ENCODE peak calls at places on chromosomes 3 and 15, in seven cellular contexts. H is Panc1, U is AG08395, W is neural crest cell, F is WTC11, N is suprapubic skin, Y is AG09309. S is an unnamed sample.

GRCh38 chr15:100726426-100727190 is 124.2 kb downstream of the ASB7 start:
- DNase-seq in H (no peak), U (no peak), W (no peak), F (no peak), N (peak; percentile 46), Y (no peak), S (no peak)

GRCh38 chr15:80464952-80465645 is 60.9 kb downstream of the ARNT2 start:
- DNase-seq in H (no peak), U (no peak), W (no peak), F (no peak), N (no peak), Y (no peak), S (no peak)

GRCh38 chr3:169809230-169809795 is 3.4 kb upstream of the LRRIQ4 start:
- DNase-seq in H (no peak), U (no peak), W (no peak), F (no peak), N (no peak), Y (no peak), S (no peak)

GRCh38 chr3:99108508-99108907 is 207.0 kb upstream of the DCBLD2 start:
- DNase-seq in H (no peak), U (peak; percentile 83), W (no peak), F (no peak), N (no peak), Y (peak; percentile 92), S (no peak)

GRCh38 chr3:52432631-52433030 is 12.3 kb downstream of the SEMA3G start:
- DNase-seq in H (no peak), U (no peak), W (no peak), F (no peak), N (peak; percentile 64), Y (no peak), S (no peak)

GRCh38 chr15:63860161-63860954 is 26.6 kb upstream of the HERC1 start:
- DNase-seq in H (no peak), U (no peak), W (no peak), F (no peak), N (no peak), Y (no peak), S (no peak)

GRCh38 chr15:78317145-78317836 is 17.9 kb upstream of the SKIC8 start:
- DNase-seq in H (no peak), U (no peak), W (no peak), F (no peak), N (no peak), Y (no peak), S (no peak)

GRCh38 chr3:45659661-45660566 is 29.3 kb upstream of the SACM1L start:
- DNase-seq in H (peak; percentile 51), U (peak; percentile 73), W (peak; percentile 73), F (peak; percentile 85), N (peak; percentile 80), Y (no peak), S (peak; percentile 73)

GRCh38 chr3:11566916-11567315 is 76.8 kb downstream of the VGLL4 start:
- DNase-seq in H (no peak), U (no peak), W (no peak), F (peak; percentile 49), N (no peak), Y (no peak), S (no peak)

GRCh38 chr3:188926141-188926540 is 245.6 kb upstream of the TPRG1 start:
- DNase-seq in H (no peak), U (no peak), W (no peak), F (no peak), N (no peak), Y (no peak), S (no peak)

GRCh38 chr15:64772964-64773363 is 2.4 kb downstream of the RBPMS2 start:
- DNase-seq in H (no peak), U (no peak), W (no peak), F (no peak), N (no peak), Y (no peak), S (no peak)

GRCh38 chr15:75339531-75340240 is 3.8 kb downstream of the COMMD4 start:
- DNase-seq in H (no peak), U (no peak), W (no peak), F (no peak), N (no peak), Y (no peak), S (no peak)

GRCh38 chr3:136350132-136350531 is 100.0 kb downstream of the PCCB start:
- DNase-seq in H (no peak), U (peak; percentile 92), W (no peak), F (no peak), N (no peak), Y (peak; percentile 89), S (no peak)

GRCh38 chr3:36904641-36905040 is 40.2 kb downstream of the TRANK1 start:
- DNase-seq in H (no peak), U (peak; percentile 39), W (no peak), F (peak; percentile 27), N (no peak), Y (no peak), S (no peak)

GRCh38 chr15:93305306-93305705 is 216.3 kb upstream of the RGMA start:
- DNase-seq in H (no peak), U (no peak), W (no peak), F (no peak), N (no peak), Y (no peak), S (no peak)

GRCh38 chr3:17442332-17443049 is 299.9 kb downstream of the TBC1D5 start:
- DNase-seq in H (no peak), U (no peak), W (no peak), F (no peak), N (no peak), Y (no peak), S (no peak)

GRCh38 chr3:39318311-39318710 is 11.2 kb upstream of the CCR8 start:
- DNase-seq in H (no peak), U (no peak), W (no peak), F (no peak), N (no peak), Y (no peak), S (no peak)

GRCh38 chr15:99158626-99159412 is 53.9 kb downstream of the SYNM start:
- DNase-seq in H (no peak), U (no peak), W (no peak), F (no peak), N (no peak), Y (no peak), S (no peak)

GRCh38 chr3:15923640-15924405 is 126.0 kb upstream of the ANKRD28 start:
- DNase-seq in H (no peak), U (no peak), W (no peak), F (no peak), N (no peak), Y (no peak), S (no peak)

GRCh38 chr3:14368885-14369284 is 33.5 kb upstream of the SLC6A6 start:
- DNase-seq in H (no peak), U (no peak), W (no peak), F (no peak), N (no peak), Y (no peak), S (no peak)

GRCh38 chr15:95995375-95996168 is 334.9 kb upstream of the NR2F2 start:
- DNase-seq in H (no peak), U (no peak), W (no peak), F (no peak), N (no peak), Y (no peak), S (no peak)

GRCh38 chr3:10493202-10493589 is 12.2 kb downstream of the ATP2B2 start:
- DNase-seq in H (no peak), U (no peak), W (no peak), F (no peak), N (no peak), Y (no peak), S (no peak)

GRCh38 chr3:126358038-126358815 is 1.0 kb upstream of the KLF15 start:
- DNase-seq in H (no peak), U (no peak), W (no peak), F (peak; percentile 63), N (no peak), Y (no peak), S (peak; percentile 3)

S was measured in glutamatergic neuron.